ENCODE peak calls at places on chromosome 5, in ten cellular contexts. B is upper lobe of left lung, E is A549, U is sigmoid colon, A is SK-N-SH, J is HepG2, O is K562, X is stomach, R is ovary, Z is H1. I is an unnamed sample. For H3K4me1, the result is how much of the 10 kb centered on the place peaks cover.

GRCh38 chr5:102668220-102668930 is 86.7 kb upstream of the PAM start:
- DNase-seq in B (no peak), E (no peak), U (no peak), A (no peak), J (no peak), O (no peak), X (no peak), R (no peak), Z (no peak), I (no peak)

GRCh38 chr5:179585903-179586511 is 35.7 kb downstream of the RUFY1 start:
- DNase-seq in B (no peak), E (no peak), U (no peak), A (no peak), J (no peak), O (no peak), X (no peak), R (peak), Z (no peak), I (no peak)

GRCh38 chr5:111367081-111367480 is 142.9 kb downstream of the CAMK4 start:
- DNase-seq in B (no peak), E (peak), U (no peak), A (no peak), J (no peak), O (no peak), X (no peak), R (no peak), Z (no peak), I (no peak)

GRCh38 chr5:139648205-139649081 is at the start of gene CXXC5:
- DNase-seq in B (peak), E (peak), U (peak), A (peak), J (no peak), O (peak), X (peak), R (peak), Z (peak), I (no peak)

GRCh38 chr5:178589180-178590140 is 733 bp downstream of the COL23A1 start:
- DNase-seq in B (no peak), E (no peak), U (no peak), A (peak), J (no peak), O (peak), X (no peak), R (peak), Z (peak), I (no peak)

GRCh38 chr5:163595851-163596399 is 90.5 kb downstream of the MAT2B start:
- DNase-seq in B (no peak), E (no peak), U (no peak), A (no peak), J (no peak), O (no peak), X (no peak), R (no peak), Z (no peak), I (no peak)

GRCh38 chr5:167950126-167950721 is 341.2 kb upstream of the WWC1 start:
- DNase-seq in B (no peak), E (no peak), U (no peak), A (no peak), J (no peak), O (no peak), X (no peak), R (no peak), Z (no peak), I (peak)

GRCh38 chr5:110356687-110357086 is 369.8 kb downstream of the TMEM232 start:
- DNase-seq in B (no peak), E (no peak), U (no peak), A (no peak), J (no peak), O (no peak), X (no peak), R (no peak), Z (no peak), I (no peak)

GRCh38 chr5:102483736-102484135 is 15.1 kb downstream of the SLCO6A1 start:
- DNase-seq in B (no peak), E (no peak), U (no peak), A (no peak), J (no peak), O (no peak), X (no peak), R (no peak), Z (no peak), I (no peak)

GRCh38 chr5:123007292-123007691 is 29.2 kb downstream of the PPIC start:
- DNase-seq in B (no peak), E (no peak), U (no peak), A (no peak), J (no peak), O (no peak), X (no peak), R (no peak), Z (no peak), I (no peak)

GRCh38 chr5:90873033-90873517 is 314.5 kb downstream of the ADGRV1 start:
- DNase-seq in B (no peak), E (no peak), U (no peak), A (no peak), J (no peak), O (no peak), X (peak), R (no peak), Z (no peak), I (no peak)

GRCh38 chr5:176319827-176320554 is 41.6 kb downstream of the KIAA1191 start:
- DNase-seq in B (no peak), E (peak), U (no peak), A (no peak), J (peak), O (no peak), X (no peak), R (no peak), Z (no peak), I (no peak)

GRCh38 chr5:136133416-136134383 is 1.1 kb downstream of the SMAD5 start:
- DNase-seq in B (no peak), E (peak), U (peak), A (peak), J (peak), O (peak), X (peak), R (peak), Z (no peak), I (no peak)

DNA sequence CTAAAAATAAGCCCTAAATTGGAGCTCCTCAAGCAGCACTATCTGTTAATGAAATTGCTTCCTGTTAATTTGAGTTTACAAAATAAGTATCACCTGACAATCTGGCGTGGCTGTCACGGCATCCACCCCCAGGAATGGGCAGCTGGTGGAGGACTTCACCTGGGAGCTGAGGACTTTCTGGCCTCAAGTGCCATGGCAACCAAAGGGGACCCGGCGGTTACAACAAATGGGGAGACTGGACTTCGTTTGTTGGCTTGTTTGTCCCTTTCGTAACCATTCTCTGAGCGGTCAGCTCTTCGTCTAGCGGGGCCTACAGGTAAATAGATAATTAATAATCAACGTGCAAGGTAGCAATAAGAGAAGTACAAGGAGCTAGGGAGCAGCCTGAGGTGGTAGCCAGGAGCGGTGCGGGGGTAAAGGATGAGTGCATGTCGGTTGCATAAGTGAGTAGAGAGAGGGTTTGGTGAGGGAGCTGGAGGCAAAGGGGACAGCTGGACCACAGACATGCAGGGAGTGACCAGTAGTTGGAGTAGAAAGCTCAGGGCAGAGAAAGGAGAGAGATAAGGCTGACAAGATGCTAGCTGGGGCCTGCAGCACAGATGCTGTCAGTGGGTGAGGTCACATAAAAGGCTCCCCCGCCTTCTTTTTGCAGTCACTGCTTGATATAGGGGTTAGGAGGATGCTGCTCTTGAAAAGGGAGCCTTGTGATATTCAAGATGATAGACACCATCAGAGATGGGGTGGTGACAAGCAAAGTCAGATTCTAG is 62.5 kb downstream of the HSPA4 start:
- DNase-seq in B (no peak), E (no peak), U (no peak), A (peak), J (no peak), O (no peak), X (no peak), R (no peak), Z (peak), I (no peak)
- H3K4me1 ChIP-seq in B (under half), E (under half), U (under half), A (under half), J (under half), O (under half), X (under half), R (under half), Z (under half), I (under half)

DNA sequence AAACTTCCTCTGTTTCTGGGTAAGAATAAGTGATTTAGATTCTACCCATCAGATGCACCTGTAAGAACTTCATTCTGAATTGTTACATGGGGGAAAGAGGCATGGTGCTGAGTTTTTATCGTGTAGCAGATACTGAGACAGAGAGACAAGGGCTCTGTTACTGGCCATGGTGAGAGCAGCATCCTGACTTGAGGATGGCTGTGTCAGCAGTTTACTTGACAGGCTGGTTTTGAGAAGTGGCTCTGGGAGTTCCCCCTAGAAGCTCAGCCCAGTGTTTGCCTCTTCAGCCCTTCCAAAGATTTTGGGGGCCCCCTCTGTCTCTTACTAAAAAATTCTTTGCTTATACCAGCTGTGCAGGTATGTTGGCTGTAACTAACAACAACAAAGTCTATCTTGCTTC is 510.5 kb downstream of the LRRC70 start:
- DNase-seq in B (no peak), E (no peak), U (no peak), A (no peak), J (no peak), O (no peak), X (no peak), R (no peak), Z (no peak), I (no peak)
- TF ChIP-seq EP300 in B (no peak), E (no peak), U (no peak), A (no peak), J (no peak), O (no peak), X (no peak), R (no peak), Z (no peak), I (no peak)

GRCh38 chr5:16489322-16489791 is 23.8 kb upstream of the ZNF622 start:
- DNase-seq in B (no peak), E (peak), U (no peak), A (peak), J (peak), O (no peak), X (no peak), R (no peak), Z (no peak), I (no peak)
- H3K4me1 ChIP-seq in B (under half), E (under half), U (under half), A (under half), J (under half), O (under half), X (under half), R (under half), Z (under half), I (under half)

GRCh38 chr5:58582411-58583393 is at the start of gene RAB3C:
- DNase-seq in B (peak), E (peak), U (peak), A (peak), J (peak), O (peak), X (peak), R (peak), Z (peak), I (peak)

GRCh38 chr5:58579781-58580180 is 3.1 kb upstream of the RAB3C start:
- DNase-seq in B (no peak), E (no peak), U (no peak), A (no peak), J (no peak), O (no peak), X (no peak), R (no peak), Z (no peak), I (no peak)

DNA sequence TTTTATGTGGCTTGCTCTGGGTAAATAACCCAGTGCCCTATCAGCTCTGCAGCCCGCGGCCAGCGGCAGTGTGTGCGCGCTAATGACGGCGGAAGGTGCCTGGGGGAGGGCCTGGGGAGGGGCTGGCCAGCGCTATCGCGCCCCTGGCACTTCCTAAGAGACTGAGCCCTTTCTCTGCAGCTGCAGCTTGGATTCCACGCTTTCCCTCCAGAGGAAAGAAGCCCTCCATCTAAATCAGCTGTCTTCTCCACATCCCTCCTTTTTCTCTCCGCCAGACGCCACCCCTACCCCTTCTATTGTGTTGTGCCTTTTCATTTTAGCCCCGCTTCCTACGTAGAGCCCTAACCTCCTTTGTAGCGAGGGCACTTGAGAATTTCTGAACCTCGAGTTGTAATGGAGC is 871 bp upstream of the RAB3C start:
- DNase-seq in B (peak), E (no peak), U (no peak), A (peak), J (no peak), O (no peak), X (no peak), R (no peak), Z (peak), I (no peak)
- TF ChIP-seq EP300 in B (no peak), E (no peak), U (no peak), A (no peak), J (no peak), O (no peak), X (no peak), R (no peak), Z (no peak), I (no peak)